ENCODE peak calls at places on chromosomes 12 and 14, in four cellular contexts. One of them, this sample, is unnamed.

GRCh38 chr12:101806280-101806679 is 24.5 kb downstream of the GNPTAB start:
- DNase-seq in GM12878: no peak
- DNase-seq in HepG2: no peak
- DNase-seq in K562: no peak
- DNase-seq in this sample: no peak

GRCh38 chr12:131511391-131511802 is 199.5 kb upstream of the SFSWAP start:
- DNase-seq in GM12878: peak; percentile 73
- DNase-seq in HepG2: no peak
- DNase-seq in K562: no peak
- DNase-seq in this sample: no peak

GRCh38 chr12:115049617-115050016 is 365.6 kb upstream of the TBX3 start:
- DNase-seq in GM12878: no peak
- DNase-seq in HepG2: no peak
- DNase-seq in K562: no peak
- DNase-seq in this sample: no peak

GRCh38 chr14:39107624-39108023 is 4.6 kb upstream of the SEC23A start:
- DNase-seq in GM12878: no peak
- DNase-seq in HepG2: peak; percentile 78
- DNase-seq in K562: no peak
- DNase-seq in this sample: no peak

GRCh38 chr14:91649930-91650329 is 82.0 kb downstream of the CATSPERB start:
- DNase-seq in GM12878: no peak
- DNase-seq in HepG2: peak; percentile 13
- DNase-seq in K562: no peak
- DNase-seq in this sample: no peak

GRCh38 chr14:100145682-100146464 is 13.6 kb downstream of the DEGS2 start:
- DNase-seq in GM12878: no peak
- DNase-seq in HepG2: no peak
- DNase-seq in K562: no peak
- DNase-seq in this sample: no peak

GRCh38 chr12:31005256-31005943 is 68.3 kb upstream of the DDX11 start:
- DNase-seq in GM12878: no peak
- DNase-seq in HepG2: no peak
- DNase-seq in K562: no peak
- DNase-seq in this sample: peak; percentile 8

GRCh38 chr12:54385251-54385914 is 850 bp upstream of the ZNF385A start:
- DNase-seq in GM12878: no peak
- DNase-seq in HepG2: no peak
- DNase-seq in K562: peak; percentile 74
- DNase-seq in this sample: no peak

GRCh38 chr14:21768116-21768874 is 94.7 kb upstream of the OR4E1 start:
- DNase-seq in GM12878: peak; percentile 5
- DNase-seq in HepG2: peak; percentile 42
- DNase-seq in K562: peak; percentile 17
- DNase-seq in this sample: no peak

GRCh38 chr14:99525699-99526080 is 44.5 kb downstream of the CCNK start:
- DNase-seq in GM12878: no peak
- DNase-seq in HepG2: no peak
- DNase-seq in K562: no peak
- DNase-seq in this sample: no peak

GRCh38 chr14:84826349-84826748 is 703.6 kb upstream of the FLRT2 start:
- DNase-seq in GM12878: no peak
- DNase-seq in HepG2: no peak
- DNase-seq in K562: no peak
- DNase-seq in this sample: no peak

GRCh38 chr14:49970474-49971147 is 77.7 kb downstream of the ARF6 start:
- DNase-seq in GM12878: no peak
- DNase-seq in HepG2: no peak
- DNase-seq in K562: peak; percentile 38
- DNase-seq in this sample: no peak

GRCh38 chr14:91158091-91158790 is 44.4 kb downstream of the DGLUCY start:
- DNase-seq in GM12878: no peak
- DNase-seq in HepG2: no peak
- DNase-seq in K562: no peak
- DNase-seq in this sample: no peak

GRCh38 chr12:48764521-48764920 is 24.4 kb downstream of the ADCY6 start:
- DNase-seq in GM12878: no peak
- DNase-seq in HepG2: no peak
- DNase-seq in K562: no peak
- DNase-seq in this sample: no peak

GRCh38 chr12:72296389-72296788 is 24.2 kb downstream of the TRHDE start:
- DNase-seq in GM12878: no peak
- DNase-seq in HepG2: no peak
- DNase-seq in K562: no peak
- DNase-seq in this sample: no peak

GRCh38 chr14:73613046-73613383 is 698 bp downstream of the ACOT6 start:
- DNase-seq in GM12878: no peak
- DNase-seq in HepG2: no peak
- DNase-seq in K562: no peak
- DNase-seq in this sample: no peak

GRCh38 chr14:100037351-100037750 is 27.9 kb upstream of the EVL start:
- DNase-seq in GM12878: no peak
- DNase-seq in HepG2: no peak
- DNase-seq in K562: no peak
- DNase-seq in this sample: no peak

GRCh38 chr14:51507556-51508511 is 143.9 kb upstream of the FRMD6 start:
- DNase-seq in GM12878: no peak
- DNase-seq in HepG2: no peak
- DNase-seq in K562: no peak
- DNase-seq in this sample: no peak

GRCh38 chr14:24243336-24243836 is 963 bp upstream of the TINF2 start:
- DNase-seq in GM12878: no peak
- DNase-seq in HepG2: peak; percentile 72
- DNase-seq in K562: no peak
- DNase-seq in this sample: no peak

DNA sequence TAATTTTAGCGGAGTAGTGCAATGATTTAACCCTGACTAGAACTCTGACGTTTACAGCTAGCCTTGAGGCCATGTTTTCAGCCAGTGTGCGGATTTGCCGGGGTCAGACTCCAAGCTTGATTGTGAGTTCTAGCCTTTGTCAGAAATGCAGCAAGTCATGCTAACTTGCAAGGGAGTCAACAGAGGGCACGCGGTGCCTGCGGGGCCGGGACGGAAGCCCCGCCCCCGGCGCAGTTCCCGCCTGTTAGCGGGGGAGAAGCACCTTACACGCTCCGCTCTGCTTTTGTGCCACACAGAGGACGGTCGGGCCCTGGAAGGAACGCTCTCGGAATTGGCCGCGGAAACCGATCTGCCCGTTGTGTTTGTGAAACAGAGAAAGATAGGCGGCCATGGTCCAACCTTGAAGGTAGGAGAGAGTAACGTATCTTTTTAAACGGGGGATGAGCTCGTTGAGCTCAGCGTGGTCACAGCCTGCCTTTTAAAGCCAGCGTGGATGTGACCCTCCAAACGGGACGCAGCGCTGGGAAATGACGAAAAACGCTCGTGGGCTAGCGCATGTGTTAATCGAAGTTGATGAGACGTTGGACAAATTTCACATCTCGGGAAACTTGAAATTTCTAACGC is 14.8 kb upstream of the EID3 start:
- DNase-seq in GM12878: peak; percentile 65
- DNase-seq in HepG2: peak; percentile 93
- DNase-seq in K562: peak; percentile 84
- DNase-seq in this sample: peak; percentile 86
- TF ChIP-seq ESRRA in GM12878: no peak
- TF ChIP-seq ESRRA in HepG2: peak; percentile 56
- TF ChIP-seq ESRRA in K562: peak; percentile 44
- TF ChIP-seq ESRRA in this sample: no peak

GRCh38 chr12:4270016-4270669 is 3.4 kb upstream of the CCND2 start:
- DNase-seq in GM12878: no peak
- DNase-seq in HepG2: no peak
- DNase-seq in K562: no peak
- DNase-seq in this sample: peak; percentile 58

GRCh38 chr12:4266990-4267389 is 6.6 kb upstream of the CCND2 start:
- DNase-seq in GM12878: no peak
- DNase-seq in HepG2: no peak
- DNase-seq in K562: no peak
- DNase-seq in this sample: no peak

GRCh38 chr12:4267904-4268548 is 5.5 kb upstream of the CCND2 start:
- DNase-seq in GM12878: no peak
- DNase-seq in HepG2: no peak
- DNase-seq in K562: no peak
- DNase-seq in this sample: no peak

GRCh38 chr12:4269279-4269991 is 4.1 kb upstream of the CCND2 start:
- DNase-seq in GM12878: no peak
- DNase-seq in HepG2: no peak
- DNase-seq in K562: peak; percentile 68
- DNase-seq in this sample: peak; percentile 85

DNA sequence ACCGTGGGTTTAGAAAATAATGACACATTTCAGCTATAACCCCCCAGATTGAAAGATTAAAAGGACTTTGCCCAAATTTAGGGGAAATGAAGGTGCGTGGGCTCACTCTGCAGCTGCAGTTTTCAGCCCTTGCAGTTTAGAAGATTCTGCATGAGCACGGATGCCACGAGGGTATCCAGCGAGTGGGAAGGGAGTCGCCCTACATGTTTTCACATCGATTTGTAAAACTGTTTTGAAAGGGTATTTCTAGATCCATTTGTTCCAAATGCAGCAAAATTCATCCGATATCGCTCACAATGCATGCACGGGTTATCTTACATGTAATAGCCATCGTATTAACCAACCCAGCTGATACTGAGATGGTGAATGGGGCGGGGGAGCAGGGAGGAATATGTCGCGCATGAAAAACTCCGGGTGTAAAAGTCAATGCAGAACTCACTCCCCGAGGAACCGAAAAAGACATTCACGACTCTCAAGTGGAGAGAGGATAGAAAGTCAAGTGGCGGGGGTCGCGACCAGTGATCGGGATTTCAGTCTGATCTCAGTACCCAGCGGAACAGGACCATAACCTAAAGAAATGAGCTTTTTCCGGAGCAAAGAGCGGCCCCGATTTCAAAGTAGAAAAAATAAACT is 4.9 kb upstream of the CCND2 start:
- DNase-seq in GM12878: no peak
- DNase-seq in HepG2: no peak
- DNase-seq in K562: no peak
- DNase-seq in this sample: no peak
- TF ChIP-seq CREM in GM12878: no peak
- TF ChIP-seq CREM in HepG2: no peak
- TF ChIP-seq CREM in K562: no peak
- TF ChIP-seq CREM in this sample: no peak

GRCh38 chr14:96280104-96280503 is 24.1 kb downstream of the BDKRB1 start:
- DNase-seq in GM12878: no peak
- DNase-seq in HepG2: no peak
- DNase-seq in K562: no peak
- DNase-seq in this sample: no peak

GRCh38 chr14:96284008-96284407 is 28.0 kb downstream of the BDKRB1 start:
- DNase-seq in GM12878: no peak
- DNase-seq in HepG2: no peak
- DNase-seq in K562: no peak
- DNase-seq in this sample: no peak

GRCh38 chr14:96279564-96279963 is 23.6 kb downstream of the BDKRB1 start:
- DNase-seq in GM12878: no peak
- DNase-seq in HepG2: no peak
- DNase-seq in K562: no peak
- DNase-seq in this sample: no peak

GRCh38 chr14:96284430-96284829 is 28.4 kb downstream of the BDKRB1 start:
- DNase-seq in GM12878: no peak
- DNase-seq in HepG2: no peak
- DNase-seq in K562: no peak
- DNase-seq in this sample: no peak

DNA sequence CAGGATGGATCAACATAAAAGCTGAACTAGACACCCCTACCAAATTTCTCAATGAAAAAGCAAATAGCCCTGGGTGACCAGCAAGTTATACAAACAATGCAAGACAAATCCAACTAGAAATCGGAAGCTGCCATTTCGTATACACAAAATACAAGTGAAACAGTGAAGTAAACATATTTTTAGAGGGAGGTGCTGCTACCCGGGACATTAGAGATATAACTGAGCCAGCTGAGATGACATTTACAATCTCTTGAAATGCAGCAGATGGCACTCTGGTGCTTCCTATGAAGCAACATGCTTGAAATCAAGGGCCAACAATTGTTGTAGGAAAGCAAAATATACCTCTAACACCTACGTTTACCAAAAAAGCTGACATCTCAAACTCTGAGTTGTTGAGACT is 25.5 kb downstream of the BDKRB1 start:
- DNase-seq in GM12878: no peak
- DNase-seq in HepG2: no peak
- DNase-seq in K562: no peak
- DNase-seq in this sample: no peak
- TF ChIP-seq ESRRA in GM12878: no peak
- TF ChIP-seq ESRRA in HepG2: no peak
- TF ChIP-seq ESRRA in K562: no peak
- TF ChIP-seq ESRRA in this sample: no peak

DNA sequence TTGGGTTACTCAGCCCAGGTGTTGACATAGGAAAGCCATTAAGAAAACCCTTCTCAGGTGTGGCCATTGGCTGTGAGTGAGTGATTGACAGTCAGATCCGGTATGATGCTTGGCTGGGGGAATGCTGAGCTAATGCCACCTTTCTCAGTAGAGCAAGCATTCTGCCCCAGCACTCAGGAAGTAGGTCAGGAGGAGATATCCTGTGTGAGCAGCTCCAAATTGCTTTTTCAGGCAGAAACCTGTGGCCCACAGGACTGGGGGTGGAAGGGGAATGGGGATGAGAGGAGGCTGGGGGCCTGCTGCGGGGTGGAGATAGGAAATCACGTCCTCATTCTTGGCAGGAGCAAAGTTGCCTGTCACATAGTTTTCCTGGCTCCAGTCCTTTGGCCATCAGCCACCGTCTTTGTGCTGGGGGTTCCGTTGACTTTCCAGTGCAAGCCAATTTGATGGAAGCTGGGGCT is 55.7 kb downstream of the NINJ2 start:
- DNase-seq in GM12878: no peak
- DNase-seq in HepG2: no peak
- DNase-seq in K562: no peak
- DNase-seq in this sample: no peak
- TF ChIP-seq CREM in GM12878: no peak
- TF ChIP-seq CREM in HepG2: no peak
- TF ChIP-seq CREM in K562: no peak
- TF ChIP-seq CREM in this sample: no peak

This sample was measured in WTC11.